ENCODE peak calls at places on chromosomes 13 and 19, in ten cellular contexts. W is WERI-Rb-1, X is Peyer's patch, U is OCI-LY7, H is colonic mucosa, F is kidney epithelial cell, J is cardiac muscle cell, L is left ventricle myocardium inferior, M is tibial nerve, S is sigmoid colon. N is an unnamed sample.

GRCh38 chr13:94061316-94061715 is 418.2 kb downstream of the DCT start:
- DNase-seq in W (no peak), X (no peak), U (no peak), H (no peak), F (no peak), J (no peak), L (no peak), M (no peak), S (no peak), N (no peak)

GRCh38 chr13:114015111-114015551 is 41.3 kb upstream of the C13orf46 start:
- DNase-seq in W (no peak), X (no peak), U (no peak), H (no peak), F (no peak), J (no peak), L (no peak), M (no peak), S (no peak), N (no peak)

GRCh38 chr13:105796081-105796480 is 739.4 kb downstream of the EFNB2 start:
- DNase-seq in W (no peak), X (no peak), U (no peak), H (no peak), F (no peak), J (no peak), L (no peak), M (no peak), S (no peak), N (no peak)

GRCh38 chr19:10612515-10613119 is 12.7 kb upstream of the SLC44A2 start:
- DNase-seq in W (no peak), X (no peak), U (no peak), H (peak; percentile 62), F (no peak), J (no peak), L (peak; percentile 87), M (peak; percentile 36), S (no peak), N (peak; percentile 87)

GRCh38 chr13:30125422-30126073 is 181.8 kb downstream of the KATNAL1 start:
- DNase-seq in W (no peak), X (no peak), U (no peak), H (no peak), F (peak; percentile 84), J (peak; percentile 94), L (no peak), M (peak; percentile 59), S (peak; percentile 90), N (no peak)

GRCh38 chr13:70613295-70613694 is 505.0 kb upstream of the KLHL1 start:
- DNase-seq in W (no peak), X (no peak), U (no peak), H (no peak), F (no peak), J (peak; percentile 0), L (no peak), M (no peak), S (no peak), N (no peak)

GRCh38 chr13:39016087-39016486 is 21.8 kb downstream of the PROSER1 start:
- DNase-seq in W (no peak), X (no peak), U (no peak), H (no peak), F (no peak), J (no peak), L (no peak), M (no peak), S (no peak), N (no peak)

GRCh38 chr13:75365724-75366173 is 116.2 kb downstream of the TBC1D4 start:
- DNase-seq in W (no peak), X (no peak), U (peak; percentile 17), H (no peak), F (peak; percentile 75), J (peak; percentile 36), L (no peak), M (no peak), S (no peak), N (no peak)

GRCh38 chr13:98022210-98022609 is 68.7 kb downstream of the IPO5 start:
- DNase-seq in W (no peak), X (no peak), U (no peak), H (no peak), F (peak; percentile 28), J (peak; percentile 29), L (no peak), M (peak; percentile 7), S (no peak), N (no peak)

GRCh38 chr13:20128459-20128927 is 32.4 kb downstream of the GJA3 start:
- DNase-seq in W (peak; percentile 38), X (no peak), U (no peak), H (peak; percentile 33), F (no peak), J (no peak), L (no peak), M (no peak), S (peak; percentile 58), N (no peak)

GRCh38 chr13:77417897-77418296 is 91.0 kb upstream of the MYCBP2 start:
- DNase-seq in W (no peak), X (no peak), U (no peak), H (no peak), F (no peak), J (no peak), L (no peak), M (no peak), S (no peak), N (no peak)

GRCh38 chr13:99969934-99970760 is 1.4 kb downstream of the ZIC5 start:
- DNase-seq in W (peak; percentile 91), X (no peak), U (no peak), H (peak; percentile 21), F (no peak), J (no peak), L (no peak), M (no peak), S (no peak), N (no peak)

GRCh38 chr19:32227561-32228165 is 117.7 kb upstream of the ZNF507 start:
- DNase-seq in W (no peak), X (no peak), U (no peak), H (no peak), F (no peak), J (no peak), L (no peak), M (no peak), S (no peak), N (no peak)

GRCh38 chr19:9139609-9140158 is 513 bp upstream of the ZNF317 start:
- DNase-seq in W (no peak), X (no peak), U (peak; percentile 5), H (no peak), F (no peak), J (no peak), L (no peak), M (no peak), S (no peak), N (no peak)

GRCh38 chr19:597406-598315 is 8.0 kb downstream of the HCN2 start:
- DNase-seq in W (no peak), X (no peak), U (no peak), H (no peak), F (no peak), J (no peak), L (no peak), M (no peak), S (no peak), N (no peak)

GRCh38 chr19:42465827-42466280 is 23.1 kb upstream of the CXCL17 start:
- DNase-seq in W (no peak), X (peak; percentile 62), U (peak; percentile 90), H (no peak), F (no peak), J (no peak), L (no peak), M (no peak), S (no peak), N (no peak)
- TF ChIP-seq CTCF in W (no peak), X (no peak), U (peak; percentile 77), H (no peak), F (no peak), J (no peak), L (no peak), M (no peak), S (no peak), N (no peak)

GRCh38 chr19:7078007-7078406 is 8.5 kb downstream of the ZNF557 start:
- DNase-seq in W (no peak), X (no peak), U (no peak), H (no peak), F (no peak), J (no peak), L (no peak), M (no peak), S (no peak), N (no peak)

GRCh38 chr19:7074705-7075282 is 5.3 kb downstream of the ZNF557 start:
- DNase-seq in W (no peak), X (no peak), U (no peak), H (peak; percentile 6), F (no peak), J (no peak), L (no peak), M (no peak), S (no peak), N (no peak)

GRCh38 chr19:7072541-7072940 is 3.0 kb downstream of the ZNF557 start:
- DNase-seq in W (no peak), X (no peak), U (no peak), H (peak; percentile 3), F (no peak), J (no peak), L (no peak), M (no peak), S (no peak), N (no peak)

DNA sequence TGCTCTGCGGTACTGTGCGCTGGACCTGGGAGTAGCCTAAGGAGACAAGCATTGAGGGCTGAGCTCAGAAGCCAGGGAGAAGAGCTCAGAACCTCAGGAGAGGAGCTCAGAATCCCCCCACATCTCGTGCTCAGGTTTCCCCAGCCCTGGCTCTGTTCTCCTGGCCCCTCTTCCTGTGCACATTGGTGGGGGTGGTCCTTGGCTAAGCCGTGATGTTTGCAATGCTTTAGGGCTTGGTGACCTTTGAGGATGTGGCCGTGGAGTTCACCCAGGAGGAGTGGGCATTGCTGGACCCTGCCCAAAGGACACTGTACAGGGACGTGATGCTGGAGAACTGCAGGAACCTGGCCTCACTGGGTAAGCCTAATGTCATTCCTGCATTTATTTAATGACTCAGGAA is 6.6 kb downstream of the ZNF557 start:
- DNase-seq in W (no peak), X (no peak), U (no peak), H (peak; percentile 6), F (no peak), J (no peak), L (no peak), M (no peak), S (no peak), N (no peak)
- H3K36me3 ChIP-seq in W (peaks cover 66% of the 10 kb centered on the region), X (peaks cover 15% of the 10 kb centered on the region), U (peaks cover 94% of the 10 kb centered on the region), H (peaks cover 58% of the 10 kb centered on the region), F (peaks cover 9% of the 10 kb centered on the region), J (peaks cover 56% of the 10 kb centered on the region), L (peaks cover 99% of the 10 kb centered on the region), M (peaks cover 75% of the 10 kb centered on the region), S (peaks cover 92% of the 10 kb centered on the region), N (peaks cover 97% of the 10 kb centered on the region)

DNA sequence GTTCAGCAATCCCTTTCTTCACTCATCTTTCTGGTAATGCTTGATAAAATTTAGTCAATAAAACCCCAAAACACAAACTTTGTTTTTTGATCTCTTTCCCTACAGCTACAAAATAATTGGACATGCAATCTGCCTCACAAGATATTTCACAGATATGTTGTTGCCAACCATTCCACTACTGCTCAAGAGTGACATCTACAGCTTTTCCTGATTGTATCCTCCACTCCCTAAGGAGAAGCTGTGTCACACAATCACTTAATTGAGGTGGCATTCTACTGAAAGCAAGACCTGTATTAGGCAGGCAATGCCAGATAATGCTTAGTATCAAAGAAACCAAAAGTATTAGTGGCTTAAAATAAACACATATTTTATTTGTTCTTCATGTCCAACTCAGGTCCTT is 1646.2 kb upstream of the SPRY2 start:
- DNase-seq in W (no peak), X (no peak), U (no peak), H (no peak), F (no peak), J (no peak), L (no peak), M (no peak), S (no peak), N (no peak)
- TF ChIP-seq CTCF in W (no peak), X (no peak), U (no peak), H (no peak), F (no peak), J (no peak), L (no peak), M (no peak), S (no peak), N (no peak)

GRCh38 chr19:39379865-39380399 is 11.0 kb downstream of the PAF1 start:
- DNase-seq in W (no peak), X (no peak), U (no peak), H (no peak), F (no peak), J (no peak), L (no peak), M (no peak), S (no peak), N (no peak)
- H3K36me3 ChIP-seq in W (peaks cover 92% of the 10 kb centered on the region), X (no peaks in the 10 kb centered on the region), U (peaks cover 89% of the 10 kb centered on the region), H (peaks cover 36% of the 10 kb centered on the region), F (peaks cover 1% of the 10 kb centered on the region), J (peaks cover 67% of the 10 kb centered on the region), L (peaks cover 98% of the 10 kb centered on the region), M (peaks cover 62% of the 10 kb centered on the region), S (peaks cover 78% of the 10 kb centered on the region), N (peaks cover 100% of the 10 kb centered on the region)